ENCODE peak calls at places on chromosomes 11 and 22, in nine cellular contexts. I, W, P, C, O, B, T, S and X are unnamed samples.

GRCh38 chr11:94342250-94342649 is 37.9 kb downstream of the IZUMO1R start:
- DNase-seq in S (no peak), I (no peak), C (no peak), T (no peak), B (peak; percentile 36), P (no peak), O (no peak), W (no peak), X (no peak)

GRCh38 chr11:134861490-134862107 is 449.6 kb upstream of the B3GAT1 start:
- DNase-seq in P (no peak), S (no peak), C (no peak), T (peak; percentile 25), O (no peak), I (no peak), W (no peak), B (no peak), X (no peak)

GRCh38 chr22:32801436-32802290 is at the start of gene TIMP3:
- DNase-seq in P (peak; percentile 74), O (no peak), T (peak; percentile 31), S (peak; percentile 74), I (peak; percentile 95), B (no peak), C (no peak), W (peak; percentile 96), X (peak; percentile 63)

GRCh38 chr22:50303848-50304527 is 3.5 kb downstream of the PLXNB2 start:
- DNase-seq in O (peak; percentile 23), C (no peak), W (peak; percentile 88), T (no peak), I (peak; percentile 63), S (peak; percentile 72), P (peak; percentile 52), B (no peak), X (peak; percentile 79)

GRCh38 chr22:48734359-48734758 is 1093.3 kb downstream of the BRD1 start:
- DNase-seq in S (no peak), W (no peak), C (no peak), I (no peak), T (no peak), P (no peak), O (no peak), B (no peak), X (no peak)

GRCh38 chr11:73957654-73958361 is 7.0 kb downstream of the DNAJB13 start:
- DNase-seq in T (no peak), I (no peak), C (no peak), B (no peak), O (no peak), P (no peak), S (no peak), W (peak; percentile 46), X (no peak)

GRCh38 chr11:118051611-118052461 is 25.0 kb upstream of the TMPRSS4 start:
- DNase-seq in B (no peak), I (no peak), W (no peak), T (no peak), O (no peak), C (no peak), S (peak; percentile 34), P (no peak), X (peak; percentile 27)

GRCh38 chr11:12377824-12378593 is 638 bp downstream of the PARVA start:
- DNase-seq in S (peak; percentile 86), W (peak; percentile 94), C (peak; percentile 69), O (peak; percentile 62), P (peak; percentile 58), T (no peak), B (peak; percentile 75), I (peak; percentile 93), X (peak; percentile 73)

GRCh38 chr11:102279641-102280170 is 37.6 kb upstream of the BIRC3 start:
- DNase-seq in P (peak; percentile 49), S (peak; percentile 39), W (no peak), B (no peak), T (no peak), C (peak; percentile 33), I (no peak), O (peak; percentile 98), X (no peak)

GRCh38 chr11:16841984-16842383 is 103.5 kb downstream of the C11orf58 start:
- DNase-seq in O (no peak), W (no peak), T (no peak), C (no peak), P (no peak), B (no peak), I (no peak), S (no peak), X (no peak)

GRCh38 chr11:62909107-62909894 is 11.9 kb downstream of the CHRM1 start:
- DNase-seq in P (peak; percentile 97), B (peak; percentile 47), W (peak; percentile 72), T (peak; percentile 65), S (peak; percentile 85), O (peak; percentile 70), I (peak; percentile 82), C (peak; percentile 80), X (peak; percentile 90)

GRCh38 chr11:66339163-66339675 is 3.0 kb upstream of the RIN1 start:
- DNase-seq in S (no peak), B (no peak), T (no peak), C (no peak), W (peak; percentile 36), O (no peak), P (no peak), I (no peak), X (no peak)

GRCh38 chr22:43853328-43853931 is 8.9 kb downstream of the SULT4A1 start:
- DNase-seq in I (no peak), B (no peak), O (no peak), S (no peak), P (no peak), C (no peak), W (peak; percentile 58), T (no peak), X (no peak)

DNA sequence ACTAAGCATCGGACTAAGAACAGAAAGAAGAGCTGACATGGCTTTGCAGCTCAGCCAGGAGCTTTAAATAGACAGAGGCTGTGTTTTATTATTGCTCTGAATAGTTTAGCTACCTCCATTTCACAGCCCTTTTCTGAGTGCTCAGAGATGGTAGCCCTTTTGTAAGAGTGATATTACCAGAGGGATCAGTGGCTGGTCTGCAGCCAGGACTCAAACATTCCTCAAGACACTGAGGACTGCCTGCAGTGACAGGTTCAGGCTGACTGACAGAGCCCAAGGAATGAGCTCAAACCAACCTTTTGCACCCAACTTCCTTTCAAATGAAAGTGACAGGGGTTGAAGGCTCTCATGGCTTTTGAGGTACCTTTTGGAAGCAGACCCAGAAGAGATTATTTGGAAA is 189.0 kb downstream of the DDX10 start:
- DNase-seq in C (peak; percentile 49), P (peak; percentile 15), O (no peak), W (no peak), I (no peak), T (no peak), S (no peak), B (no peak), X (no peak)
- H3K4me3 ChIP-seq in C (peak overlapping the region; percentile 71), P (no peak overlapping the region), O (no peak overlapping the region), W (no peak overlapping the region), I (no peak overlapping the region), T (no peak overlapping the region), S (peak overlapping the region; percentile 14), B (no peak overlapping the region), X (no peak overlapping the region)

GRCh38 chr11:78313181-78313788 is 104.3 kb downstream of the GAB2 start:
- DNase-seq in B (peak; percentile 10), C (peak; percentile 83), P (no peak), S (peak; percentile 52), T (no peak), O (peak; percentile 36), I (no peak), W (no peak), X (peak; percentile 31)
- TF ChIP-seq POLR2AphosphoS5 in B (no peak), C (no peak), P (no peak), S (peak; percentile 41), T (no peak), O (no peak), I (no peak), W (peak; percentile 37), X (no peak)

GRCh38 chr22:20109411-20110358 is 6.2 kb upstream of the RANBP1 start:
- DNase-seq in B (no peak), W (no peak), O (no peak), I (no peak), P (no peak), T (no peak), C (no peak), S (no peak), X (no peak)
- H3K36me3 ChIP-seq in B (peaks cover 69% of the 10 kb centered on the region), W (peaks cover 75% of the 10 kb centered on the region), O (peaks cover 94% of the 10 kb centered on the region), I (peaks cover 20% of the 10 kb centered on the region), P (peaks cover 35% of the 10 kb centered on the region), T (peaks cover 100% of the 10 kb centered on the region), C (peaks cover 74% of the 10 kb centered on the region), S (peaks cover 25% of the 10 kb centered on the region), X (peaks cover 89% of the 10 kb centered on the region)

GRCh38 chr11:3380706-3381570 is 2.0 kb upstream of the ZNF195 start:
- DNase-seq in S (no peak), W (no peak), I (no peak), T (peak; percentile 89), P (no peak), B (no peak), O (no peak), C (no peak), X (no peak)
- H3K4me3 ChIP-seq in S (no peak overlapping the region), W (peak overlapping the region; percentile 7), I (no peak overlapping the region), T (peak overlapping the region; percentile 67), P (no peak overlapping the region), B (no peak overlapping the region), O (no peak overlapping the region), C (no peak overlapping the region), X (peak overlapping the region; percentile 22)

GRCh38 chr11:64763804-64764611 is 4.2 kb upstream of the PYGM start:
- DNase-seq in S (no peak), T (no peak), B (no peak), C (no peak), O (no peak), W (no peak), I (no peak), P (no peak), X (peak; percentile 25)
- TF ChIP-seq POLR2AphosphoS5 in S (no peak), T (no peak), B (no peak), C (no peak), O (no peak), W (no peak), I (no peak), P (no peak), X (no peak)

GRCh38 chr22:25235547-25236290 is 16.3 kb downstream of the CRYBB2 start:
- DNase-seq in P (peak; percentile 79), C (peak; percentile 73), B (peak; percentile 84), O (peak; percentile 71), S (peak; percentile 78), T (peak; percentile 84), W (no peak), I (peak; percentile 100), X (peak; percentile 85)
- H3K36me3 ChIP-seq in P (no peaks in the 10 kb centered on the region), C (no peaks in the 10 kb centered on the region), B (no peaks in the 10 kb centered on the region), O (no peaks in the 10 kb centered on the region), S (no peaks in the 10 kb centered on the region), T (no peaks in the 10 kb centered on the region), W (no peaks in the 10 kb centered on the region), I (no peaks in the 10 kb centered on the region), X (no peaks in the 10 kb centered on the region)

DNA sequence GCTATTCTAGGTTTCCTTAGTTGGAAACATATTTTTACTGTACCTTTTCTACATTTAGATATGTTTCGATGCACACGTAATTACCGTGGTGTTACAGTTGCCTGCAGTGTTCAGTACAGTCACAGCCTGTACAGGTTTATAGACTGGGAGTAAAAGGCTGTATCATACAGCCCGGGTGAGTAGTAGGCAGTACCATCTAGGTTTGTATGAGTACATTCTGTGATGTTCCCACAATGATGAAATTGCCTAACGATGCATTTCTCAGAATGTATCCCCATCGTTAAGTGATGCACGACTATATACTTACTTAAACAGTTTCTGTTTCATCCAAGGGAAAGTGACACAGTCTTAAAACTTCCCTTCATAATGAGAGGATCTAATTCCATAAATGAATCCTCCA is 13.1 kb upstream of the THY1 start:
- DNase-seq in T (no peak), I (no peak), C (no peak), B (no peak), P (no peak), O (no peak), S (no peak), W (no peak), X (no peak)
- H3K4me3 ChIP-seq in T (no peak overlapping the region), I (no peak overlapping the region), C (no peak overlapping the region), B (no peak overlapping the region), P (no peak overlapping the region), O (no peak overlapping the region), S (no peak overlapping the region), W (no peak overlapping the region), X (no peak overlapping the region)